ENCODE peak calls at places on chromosomes 4 and X, in seven cellular contexts. B is coronary artery, Q is heart left ventricle, G is suprapubic skin, F is breast epithelium, I is OCI-LY7, O is AG04450. J is an unnamed sample.

GRCh38 chr4:4680758-4681157 is 138.9 kb upstream of the STX18 start:
- DNase-seq in O (no peak), I (no peak), Q (no peak), G (no peak), B (no peak), F (no peak), J (no peak)

GRCh38 chrX:116243039-116243438 is 72.5 kb downstream of the AGTR2 start:
- DNase-seq in B (no peak), F (no peak), I (no peak), Q (no peak), O (no peak), G (no peak), J (no peak)

GRCh38 chr4:144787365-144788263 is 141.7 kb downstream of the HHIP start:
- DNase-seq in F (no peak), B (no peak), G (no peak), I (peak), Q (no peak), O (peak), J (no peak)

GRCh38 chr4:172352351-172352750 is 539.1 kb downstream of the GALNTL6 start:
- DNase-seq in G (no peak), F (no peak), I (no peak), B (no peak), O (no peak), Q (no peak), J (no peak)

GRCh38 chr4:125710766-125711165 is 396.0 kb downstream of the FAT4 start:
- DNase-seq in O (no peak), Q (no peak), G (no peak), F (no peak), B (no peak), I (no peak), J (no peak)

GRCh38 chr4:24372915-24373314 is 211.4 kb downstream of the DHX15 start:
- DNase-seq in Q (no peak), O (no peak), F (no peak), G (no peak), I (no peak), B (no peak), J (no peak)

GRCh38 chrX:18927558-18927957 is 56.4 kb downstream of the PHKA2 start:
- DNase-seq in G (no peak), F (no peak), B (no peak), O (no peak), Q (no peak), I (no peak), J (no peak)

GRCh38 chr4:3640587-3640962 is 108.4 kb upstream of the LRPAP1 start:
- DNase-seq in I (no peak), B (no peak), F (no peak), G (no peak), Q (no peak), O (no peak), J (no peak)

GRCh38 chr4:7003176-7003878 is 39.8 kb upstream of the TADA2B start:
- DNase-seq in Q (no peak), I (no peak), B (no peak), F (no peak), G (no peak), O (no peak), J (no peak)

GRCh38 chr4:123840232-123840631 is 443.6 kb downstream of the SPRY1 start:
- DNase-seq in B (no peak), O (no peak), I (no peak), F (no peak), G (no peak), Q (no peak), J (no peak)

GRCh38 chr4:157221426-157221894 is 932 bp downstream of the GRIA2 start:
- DNase-seq in G (no peak), Q (no peak), F (no peak), B (no peak), I (no peak), O (no peak), J (no peak)

GRCh38 chr4:115107411-115107810 is 6.0 kb downstream of the NDST4 start:
- DNase-seq in F (no peak), Q (no peak), O (no peak), I (no peak), G (no peak), B (no peak), J (no peak)

GRCh38 chrX:26783512-26784225 is 567.7 kb downstream of the MAGEB5 start:
- DNase-seq in F (no peak), Q (no peak), O (no peak), G (no peak), I (peak), B (no peak), J (no peak)

GRCh38 chr4:63717384-63717783 is 691.9 kb downstream of the TECRL start:
- DNase-seq in Q (no peak), O (no peak), B (no peak), G (no peak), F (no peak), I (no peak), J (no peak)

GRCh38 chr4:7041851-7042696 is 1.1 kb upstream of the TADA2B start:
- DNase-seq in B (no peak), G (peak), I (no peak), O (no peak), Q (peak), F (no peak), J (peak)

GRCh38 chrX:2498781-2499302 is 1.9 kb downstream of the DHRSX start:
- DNase-seq in I (peak), B (no peak), F (no peak), O (no peak), G (no peak), Q (no peak), J (peak)

GRCh38 chr4:152500798-152501434 is 35.0 kb downstream of the FBXW7 start:
- DNase-seq in G (no peak), Q (peak), O (peak), I (peak), F (no peak), B (no peak), J (no peak)

GRCh38 chr4:1870578-1871443 is at the start of gene NSD2:
- DNase-seq in Q (peak), O (peak), G (peak), F (peak), I (peak), B (peak), J (peak)

GRCh38 chrX:63754860-63755579 is 30.0 kb downstream of the ARHGEF9 start:
- DNase-seq in O (peak), F (peak), G (peak), B (peak), Q (peak), I (peak), J (peak)

GRCh38 chrX:15373986-15374385 is 10.2 kb downstream of the VEGFD start:
- DNase-seq in I (no peak), Q (no peak), B (no peak), G (no peak), O (no peak), F (no peak), J (no peak)

GRCh38 chr4:90958256-90958895 is 831.2 kb downstream of the CCSER1 start:
- DNase-seq in Q (no peak), I (no peak), B (no peak), F (no peak), G (no peak), O (peak), J (no peak)

GRCh38 chr4:142703694-142704309 is 142.3 kb downstream of the INPP4B start:
- DNase-seq in I (no peak), O (no peak), F (no peak), G (no peak), Q (no peak), B (no peak), J (no peak)

GRCh38 chr4:37381040-37381668 is 136.6 kb downstream of the NWD2 start:
- DNase-seq in B (no peak), O (no peak), F (no peak), G (no peak), I (no peak), Q (no peak), J (no peak)

GRCh38 chrX:119093991-119094741 is 21.4 kb downstream of the CT47C1 start:
- DNase-seq in Q (no peak), O (no peak), B (no peak), I (no peak), F (no peak), G (no peak), J (no peak)

GRCh38 chrX:140180585-140180984 is 215.3 kb upstream of the CXorf66 start:
- DNase-seq in Q (no peak), F (no peak), B (no peak), G (no peak), I (no peak), O (no peak), J (no peak)

GRCh38 chr4:20625460-20625859 is 74.8 kb upstream of the PACRGL start:
- DNase-seq in O (no peak), I (no peak), Q (peak), B (no peak), G (no peak), F (no peak), J (no peak)

GRCh38 chrX:108261541-108262218 is 170.1 kb downstream of the ATG4A start:
- DNase-seq in I (no peak), F (no peak), Q (no peak), O (peak), B (no peak), G (no peak), J (no peak)

GRCh38 chrX:123773258-123773978 is 40.6 kb upstream of the THOC2 start:
- DNase-seq in B (no peak), Q (no peak), O (no peak), F (no peak), I (no peak), G (no peak), J (no peak)

GRCh38 chrX:110258552-110258951 is 59.3 kb downstream of the AMMECR1 start:
- DNase-seq in Q (no peak), I (no peak), F (no peak), B (no peak), O (no peak), G (no peak), J (no peak)

GRCh38 chrX:145393702-145394235 is 146.5 kb downstream of the SPANXN1 start:
- DNase-seq in O (no peak), Q (no peak), B (no peak), I (peak), F (no peak), G (no peak), J (no peak)
- TF ChIP-seq CTCF in O (no peak), Q (no peak), B (no peak), I (peak), F (no peak), G (no peak), J (no peak)

GRCh38 chr4:151204925-151205524 is 71.9 kb upstream of the PRSS48 start:
- DNase-seq in F (no peak), B (no peak), I (no peak), G (no peak), O (no peak), Q (no peak), J (no peak)

GRCh38 chr4:151205722-151206121 is 71.2 kb upstream of the PRSS48 start:
- DNase-seq in Q (no peak), B (no peak), O (no peak), G (no peak), F (no peak), I (no peak), J (no peak)

GRCh38 chr4:151199496-151200190 is 77.3 kb upstream of the PRSS48 start:
- DNase-seq in Q (no peak), B (no peak), F (no peak), G (no peak), O (no peak), I (no peak), J (no peak)

GRCh38 chr4:151202381-151202780 is 74.6 kb upstream of the PRSS48 start:
- DNase-seq in B (no peak), I (no peak), G (no peak), Q (no peak), O (no peak), F (no peak), J (no peak)

DNA sequence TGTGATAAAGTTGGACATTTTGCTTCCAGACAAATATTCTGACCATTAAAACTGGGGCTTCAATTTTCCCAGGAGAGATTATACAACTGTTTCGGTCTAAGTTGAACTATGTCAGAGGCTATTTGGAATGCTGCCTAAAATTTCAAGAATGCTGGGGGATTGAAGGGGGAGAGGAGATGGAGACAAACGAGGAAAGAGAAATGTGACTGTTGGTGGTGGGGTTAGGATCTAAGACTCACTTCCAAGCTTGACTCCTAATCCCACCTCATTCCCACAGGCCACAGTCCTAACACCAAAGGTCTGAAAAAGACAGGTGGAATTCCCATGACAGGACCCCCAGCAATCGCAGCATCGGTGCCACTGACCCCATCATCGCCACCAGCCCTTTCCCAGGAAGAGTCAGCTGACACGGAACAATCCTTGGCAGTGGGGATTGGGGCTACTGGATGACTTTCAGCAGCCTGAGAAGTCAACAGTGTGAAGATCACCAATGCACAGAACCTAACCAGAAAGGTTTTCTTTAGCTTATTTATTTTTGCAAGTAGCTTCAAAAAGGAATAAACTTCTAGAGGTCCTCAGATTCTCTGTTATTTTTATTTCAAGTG is 74.0 kb upstream of the PRSS48 start:
- DNase-seq in B (no peak), F (no peak), Q (peak), G (no peak), O (no peak), I (no peak), J (no peak)
- H3K27ac ChIP-seq in B (peak), F (peak), Q (peak), G (peak), O (no peak), I (no peak), J (peak)

GRCh38 chrX:106619797-106620196 is 8.0 kb downstream of the RADX start:
- DNase-seq in B (no peak), G (no peak), I (no peak), F (no peak), Q (no peak), O (no peak), J (no peak)
- TF ChIP-seq CTCF in B (no peak), G (no peak), I (peak), F (peak), Q (no peak), O (peak), J (no peak)

GRCh38 chr4:8142556-8142955 is 16.1 kb downstream of the ABLIM2 start:
- DNase-seq in I (no peak), O (no peak), F (no peak), G (no peak), Q (no peak), B (no peak), J (no peak)

GRCh38 chr4:8143392-8144140 is 15.0 kb downstream of the ABLIM2 start:
- DNase-seq in O (no peak), G (no peak), I (no peak), F (no peak), Q (no peak), B (no peak), J (no peak)

GRCh38 chr4:8144359-8144758 is 14.3 kb downstream of the ABLIM2 start:
- DNase-seq in Q (no peak), G (no peak), B (no peak), O (no peak), F (no peak), I (no peak), J (no peak)

GRCh38 chr4:8141935-8142334 is 16.7 kb downstream of the ABLIM2 start:
- DNase-seq in I (no peak), Q (no peak), O (no peak), B (no peak), F (no peak), G (no peak), J (no peak)

GRCh38 chr4:8140915-8141314 is 17.7 kb downstream of the ABLIM2 start:
- DNase-seq in I (no peak), Q (no peak), O (no peak), G (no peak), F (no peak), B (no peak), J (no peak)
- H3K27ac ChIP-seq in I (no peak), Q (no peak), O (no peak), G (no peak), F (no peak), B (no peak), J (no peak)

GRCh38 chr4:185106353-185106752 is 36.7 kb upstream of the SLC25A4 start:
- DNase-seq in G (no peak), F (no peak), Q (no peak), I (no peak), B (no peak), O (no peak), J (no peak)

GRCh38 chr4:185104733-185105132 is 38.3 kb upstream of the SLC25A4 start:
- DNase-seq in I (no peak), Q (no peak), O (no peak), F (no peak), B (no peak), G (no peak), J (no peak)

GRCh38 chr4:185099940-185100339 is 43.1 kb upstream of the SLC25A4 start:
- DNase-seq in G (no peak), Q (no peak), F (no peak), B (no peak), I (no peak), O (no peak), J (peak)

GRCh38 chr4:185099024-185099682 is 43.9 kb upstream of the SLC25A4 start:
- DNase-seq in I (no peak), B (no peak), Q (no peak), O (no peak), F (no peak), G (no peak), J (no peak)

DNA sequence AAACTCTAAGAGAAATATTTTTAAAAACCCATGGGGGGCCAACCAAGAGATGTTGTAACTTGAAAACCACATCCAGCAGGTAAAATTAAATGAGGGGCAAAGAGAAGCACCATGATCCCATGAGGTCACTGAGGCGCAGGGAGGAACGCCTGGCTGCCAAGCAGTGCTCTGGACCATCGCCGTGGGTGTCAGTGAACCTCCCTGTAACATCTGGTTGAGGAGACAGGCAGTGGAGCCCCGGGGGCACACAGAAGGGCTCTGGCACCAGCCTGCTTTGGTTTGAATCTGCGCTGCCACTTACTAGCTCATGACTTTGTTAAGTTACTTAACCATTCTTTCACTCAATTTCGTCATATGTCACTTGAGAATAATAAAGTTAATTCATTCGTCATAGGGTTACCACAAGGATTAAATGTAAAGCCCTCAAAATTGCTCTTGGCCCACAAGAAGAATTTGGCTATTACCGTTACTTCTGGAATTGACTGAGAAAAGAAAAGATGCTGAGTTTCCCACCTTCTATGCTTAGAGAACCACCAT is 41.6 kb upstream of the SLC25A4 start:
- DNase-seq in G (no peak), B (no peak), F (no peak), Q (no peak), I (no peak), O (no peak), J (no peak)
- TF ChIP-seq CTCF in G (no peak), B (no peak), F (no peak), Q (no peak), I (no peak), O (no peak), J (no peak)

GRCh38 chrX:46627700-46628405 is 54.3 kb downstream of the CHST7 start:
- DNase-seq in G (peak), F (no peak), B (no peak), I (no peak), Q (no peak), O (no peak), J (no peak)
- H3K27ac ChIP-seq in G (peak), F (peak), B (peak), I (no peak), Q (peak), O (no peak), J (peak)